ENCODE peak calls at places on chromosomes 12 and 14, in four cellular contexts. T, G, H and C are unnamed samples.

GRCh38 chr14:101734241-101734847 is 27.2 kb upstream of the PPP2R5C start:
- DNase-seq in G (no peak), T (no peak), H (no peak), C (no peak)

GRCh38 chr14:68951051-68951797 is 27.9 kb downstream of the ACTN1 start:
- DNase-seq in H (no peak), G (no peak), T (peak), C (peak)

GRCh38 chr12:49533331-49533730 is 5.5 kb upstream of the KCNH3 start:
- DNase-seq in T (no peak), H (no peak), G (no peak), C (no peak)

GRCh38 chr12:70467476-70467875 is 101.4 kb downstream of the KCNMB4 start:
- DNase-seq in T (no peak), G (no peak), H (no peak), C (no peak)

GRCh38 chr14:52051861-52052260 is 17.0 kb downstream of the NID2 start:
- DNase-seq in T (no peak), G (no peak), H (no peak), C (no peak)

GRCh38 chr12:68871899-68872298 is 61.1 kb downstream of the CPM start:
- DNase-seq in G (peak), H (no peak), T (peak), C (peak)

GRCh38 chr14:30607156-30607780 is 14.9 kb upstream of the SCFD1 start:
- DNase-seq in G (no peak), T (no peak), H (no peak), C (peak)

GRCh38 chr12:119686776-119687175 is 18.8 kb downstream of the PRKAB1 start:
- DNase-seq in G (no peak), H (no peak), T (no peak), C (no peak)

GRCh38 chr12:106227641-106228319 is 20.0 kb downstream of the CKAP4 start:
- DNase-seq in T (no peak), H (no peak), G (no peak), C (peak)

GRCh38 chr12:128966411-128966810 is 113.1 kb downstream of the GLT1D1 start:
- DNase-seq in H (no peak), T (no peak), G (no peak), C (no peak)

GRCh38 chr12:2401040-2401439 is 348.3 kb downstream of the CACNA1C start:
- DNase-seq in G (no peak), H (no peak), T (no peak), C (no peak)